ENCODE peak calls at places on chromosomes 3 and 15, in four cellular contexts. One of them, this sample, is unnamed.

GRCh38 chr3:47715928-47716327 is 65.8 kb downstream of the SMARCC1 start:
- DNase-seq in K562: peak
- DNase-seq in SK-N-SH: no peak
- DNase-seq in HepG2: no peak
- DNase-seq in this sample: no peak

GRCh38 chr3:69097407-69098086 is 12.8 kb downstream of the ARL6IP5 start:
- DNase-seq in K562: no peak
- DNase-seq in SK-N-SH: no peak
- DNase-seq in HepG2: no peak
- DNase-seq in this sample: no peak

GRCh38 chr15:57610130-57610529 is 18.4 kb downstream of the MYZAP start:
- DNase-seq in K562: no peak
- DNase-seq in SK-N-SH: no peak
- DNase-seq in HepG2: no peak
- DNase-seq in this sample: no peak

GRCh38 chr15:30882861-30883433 is 20.8 kb upstream of the FAN1 start:
- DNase-seq in K562: no peak
- DNase-seq in SK-N-SH: no peak
- DNase-seq in HepG2: no peak
- DNase-seq in this sample: no peak

GRCh38 chr15:96767703-96768434 is 437.4 kb downstream of the NR2F2 start:
- DNase-seq in K562: no peak
- DNase-seq in SK-N-SH: no peak
- DNase-seq in HepG2: no peak
- DNase-seq in this sample: no peak

GRCh38 chr3:87298111-87298718 is 21.8 kb upstream of the POU1F1 start:
- DNase-seq in K562: peak
- DNase-seq in SK-N-SH: peak
- DNase-seq in HepG2: peak
- DNase-seq in this sample: no peak

GRCh38 chr15:74584779-74585178 is 30.9 kb upstream of the CLK3 start:
- DNase-seq in K562: peak
- DNase-seq in SK-N-SH: peak
- DNase-seq in HepG2: no peak
- DNase-seq in this sample: no peak

GRCh38 chr3:13896473-13897154 is 16.7 kb upstream of the WNT7A start:
- DNase-seq in K562: peak
- DNase-seq in SK-N-SH: peak
- DNase-seq in HepG2: peak
- DNase-seq in this sample: peak

GRCh38 chr3:102195198-102195948 is 239.4 kb upstream of the ZPLD1 start:
- DNase-seq in K562: no peak
- DNase-seq in SK-N-SH: no peak
- DNase-seq in HepG2: no peak
- DNase-seq in this sample: no peak

GRCh38 chr15:38267416-38268022 is 14.9 kb downstream of the SPRED1 start:
- DNase-seq in K562: no peak
- DNase-seq in SK-N-SH: no peak
- DNase-seq in HepG2: no peak
- DNase-seq in this sample: no peak

GRCh38 chr15:101022306-101022705 is 103.1 kb downstream of the LRRK1 start:
- DNase-seq in K562: no peak
- DNase-seq in SK-N-SH: no peak
- DNase-seq in HepG2: no peak
- DNase-seq in this sample: no peak

GRCh38 chr3:158352551-158352950 is 218.4 kb upstream of the MLF1 start:
- DNase-seq in K562: no peak
- DNase-seq in SK-N-SH: no peak
- DNase-seq in HepG2: no peak
- DNase-seq in this sample: no peak

GRCh38 chr3:9903238-9903624 is 583 bp downstream of the IL17RE start:
- DNase-seq in K562: no peak
- DNase-seq in SK-N-SH: no peak
- DNase-seq in HepG2: no peak
- DNase-seq in this sample: no peak

GRCh38 chr3:187522293-187522692 is 147.9 kb downstream of the SST start:
- DNase-seq in K562: peak
- DNase-seq in SK-N-SH: no peak
- DNase-seq in HepG2: no peak
- DNase-seq in this sample: no peak

GRCh38 chr15:40250771-40251454 is 12.1 kb downstream of the PAK6 start:
- DNase-seq in K562: no peak
- DNase-seq in SK-N-SH: no peak
- DNase-seq in HepG2: no peak
- DNase-seq in this sample: peak

GRCh38 chr15:89857673-89858072 is 36.1 kb downstream of the AP3S2 start:
- DNase-seq in K562: no peak
- DNase-seq in SK-N-SH: no peak
- DNase-seq in HepG2: peak
- DNase-seq in this sample: no peak

GRCh38 chr3:141050913-141051632 is at the start of gene SPSB4:
- DNase-seq in K562: no peak
- DNase-seq in SK-N-SH: peak
- DNase-seq in HepG2: peak
- DNase-seq in this sample: peak

GRCh38 chr15:74243431-74243830 is 7.3 kb downstream of the CCDC33 start:
- DNase-seq in K562: no peak
- DNase-seq in SK-N-SH: no peak
- DNase-seq in HepG2: no peak
- DNase-seq in this sample: no peak

GRCh38 chr3:45942051-45942825 is 1.0 kb upstream of the CXCR6 start:
- DNase-seq in K562: no peak
- DNase-seq in SK-N-SH: peak
- DNase-seq in HepG2: no peak
- DNase-seq in this sample: no peak

GRCh38 chr3:32157600-32158264 is 51.3 kb downstream of the GPD1L start:
- DNase-seq in K562: no peak
- DNase-seq in SK-N-SH: no peak
- DNase-seq in HepG2: no peak
- DNase-seq in this sample: no peak

GRCh38 chr3:30203301-30203700 is 403.1 kb upstream of the TGFBR2 start:
- DNase-seq in K562: no peak
- DNase-seq in SK-N-SH: no peak
- DNase-seq in HepG2: no peak
- DNase-seq in this sample: no peak

GRCh38 chr3:103440539-103441113 is 1005.8 kb downstream of the ZPLD1 start:
- DNase-seq in K562: no peak
- DNase-seq in SK-N-SH: no peak
- DNase-seq in HepG2: no peak
- DNase-seq in this sample: no peak

GRCh38 chr3:33660035-33660434 is 58.0 kb downstream of the CLASP2 start:
- DNase-seq in K562: no peak
- DNase-seq in SK-N-SH: no peak
- DNase-seq in HepG2: no peak
- DNase-seq in this sample: no peak

GRCh38 chr3:46280105-46280797 is 38.0 kb downstream of the CCR3 start:
- DNase-seq in K562: no peak
- DNase-seq in SK-N-SH: no peak
- DNase-seq in HepG2: no peak
- DNase-seq in this sample: no peak

GRCh38 chr3:22269827-22270226 is 518.8 kb upstream of the ZNF385D start:
- DNase-seq in K562: no peak
- DNase-seq in SK-N-SH: no peak
- DNase-seq in HepG2: no peak
- DNase-seq in this sample: no peak

GRCh38 chr3:146589899-146590508 is 15.1 kb downstream of the PLSCR5 start:
- DNase-seq in K562: peak
- DNase-seq in SK-N-SH: peak
- DNase-seq in HepG2: peak
- DNase-seq in this sample: no peak

GRCh38 chr3:9111349-9112265 is 137.8 kb downstream of the SRGAP3 start:
- DNase-seq in K562: peak
- DNase-seq in SK-N-SH: no peak
- DNase-seq in HepG2: no peak
- DNase-seq in this sample: peak

DNA sequence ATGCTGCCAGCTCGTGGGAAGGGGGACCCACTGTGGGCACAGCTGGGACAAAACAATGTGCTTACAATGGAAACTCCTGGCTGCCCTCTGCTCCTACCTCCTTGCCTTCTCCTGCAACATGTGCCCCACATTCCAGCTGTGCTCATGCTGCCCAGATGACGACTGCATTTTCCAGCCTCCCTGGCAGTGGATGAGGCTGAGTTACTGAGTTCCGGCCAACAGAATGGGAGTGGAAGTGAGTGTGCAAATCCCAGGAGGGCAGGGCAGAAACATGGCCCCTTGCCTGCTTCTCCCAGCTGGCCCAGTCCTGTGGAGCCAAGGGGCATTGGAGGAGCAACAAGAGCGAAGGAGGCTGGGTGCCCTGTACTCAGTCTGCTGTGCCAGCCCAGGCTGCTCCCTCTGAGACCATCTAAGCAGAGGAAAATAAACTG is 17.1 kb downstream of the KLF15 start:
- DNase-seq in K562: no peak
- DNase-seq in SK-N-SH: no peak
- DNase-seq in HepG2: no peak
- DNase-seq in this sample: peak
- TF ChIP-seq FOXJ3 in K562: no peak
- TF ChIP-seq FOXJ3 in SK-N-SH: no peak
- TF ChIP-seq FOXJ3 in HepG2: no peak
- TF ChIP-seq FOXJ3 in this sample: no peak

GRCh38 chr3:178246004-178246403 is 290.2 kb upstream of the KCNMB2 start:
- DNase-seq in K562: no peak
- DNase-seq in SK-N-SH: no peak
- DNase-seq in HepG2: no peak
- DNase-seq in this sample: no peak
- TF ChIP-seq FOXJ3 in K562: no peak
- TF ChIP-seq FOXJ3 in SK-N-SH: no peak
- TF ChIP-seq FOXJ3 in HepG2: no peak
- TF ChIP-seq FOXJ3 in this sample: no peak

DNA sequence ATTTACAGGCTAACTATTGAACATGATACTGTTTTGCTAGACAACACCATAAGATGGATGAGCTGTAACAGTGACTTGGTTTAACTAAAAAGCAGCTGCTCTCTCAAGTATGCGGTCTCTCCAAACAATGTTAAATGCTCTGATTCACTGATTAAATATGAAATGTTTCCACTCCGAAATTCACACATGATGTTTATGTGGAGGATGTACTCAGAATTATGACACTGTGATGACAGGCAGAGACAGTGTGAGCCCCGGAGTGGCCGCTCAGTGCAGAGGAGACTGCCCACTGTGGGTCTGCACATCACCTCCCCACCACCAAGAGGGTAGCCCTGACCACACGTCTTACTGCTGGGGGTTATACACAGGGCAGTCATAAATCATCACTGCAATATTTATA is 84.0 kb upstream of the MEX3B start:
- DNase-seq in K562: no peak
- DNase-seq in SK-N-SH: no peak
- DNase-seq in HepG2: no peak
- DNase-seq in this sample: no peak
- TF ChIP-seq FOXJ3 in K562: no peak
- TF ChIP-seq FOXJ3 in SK-N-SH: no peak
- TF ChIP-seq FOXJ3 in HepG2: no peak
- TF ChIP-seq FOXJ3 in this sample: no peak

DNA sequence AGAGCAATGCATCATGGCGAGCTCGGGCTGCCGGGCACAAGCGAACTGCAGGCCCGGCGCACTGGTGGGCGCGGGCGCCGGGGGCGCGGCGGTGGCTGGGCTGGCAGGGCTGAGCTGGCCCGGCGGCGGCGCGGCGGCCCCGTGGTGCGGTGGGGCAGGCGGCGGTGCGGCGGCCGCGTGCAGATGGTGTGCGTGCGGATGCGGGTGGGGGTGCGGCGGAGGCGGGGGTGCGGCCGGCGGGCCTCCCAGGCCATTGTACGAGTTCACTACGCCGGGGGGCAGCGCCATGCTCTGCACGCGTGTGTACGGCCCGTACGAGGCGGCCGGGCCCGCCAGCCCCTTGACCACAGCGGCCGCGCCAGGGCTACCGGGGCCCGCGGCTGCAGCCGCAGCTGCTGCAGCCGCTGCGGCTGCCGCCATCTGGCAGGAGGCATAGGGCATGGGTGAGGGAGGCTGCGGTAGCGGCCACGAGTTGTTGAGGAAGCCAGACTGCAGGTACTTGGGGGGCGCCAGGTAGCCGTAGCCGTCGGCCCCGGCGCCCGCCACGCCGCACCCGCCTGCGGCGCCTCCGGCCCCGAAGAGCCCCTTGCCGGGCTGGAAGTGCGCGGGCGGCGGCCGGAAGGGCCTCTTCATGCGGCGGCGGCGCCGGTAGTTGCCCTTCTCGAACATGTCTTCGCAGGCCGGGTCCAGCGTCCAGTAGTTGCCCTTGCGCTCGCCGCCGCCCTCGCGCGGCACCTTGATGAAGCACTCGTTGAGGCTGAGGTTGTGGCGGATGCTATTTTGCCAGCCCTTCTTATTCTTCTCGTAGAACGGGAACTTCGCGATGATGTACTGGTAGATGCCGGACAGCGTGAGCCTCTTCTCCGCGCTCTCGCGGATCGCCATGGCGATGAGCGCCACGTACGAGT is 1.0 kb downstream of the FOXL2 start:
- DNase-seq in K562: peak
- DNase-seq in SK-N-SH: peak
- DNase-seq in HepG2: no peak
- DNase-seq in this sample: peak
- TF ChIP-seq FOXJ3 in K562: no peak
- TF ChIP-seq FOXJ3 in SK-N-SH: no peak
- TF ChIP-seq FOXJ3 in HepG2: no peak
- TF ChIP-seq FOXJ3 in this sample: no peak

DNA sequence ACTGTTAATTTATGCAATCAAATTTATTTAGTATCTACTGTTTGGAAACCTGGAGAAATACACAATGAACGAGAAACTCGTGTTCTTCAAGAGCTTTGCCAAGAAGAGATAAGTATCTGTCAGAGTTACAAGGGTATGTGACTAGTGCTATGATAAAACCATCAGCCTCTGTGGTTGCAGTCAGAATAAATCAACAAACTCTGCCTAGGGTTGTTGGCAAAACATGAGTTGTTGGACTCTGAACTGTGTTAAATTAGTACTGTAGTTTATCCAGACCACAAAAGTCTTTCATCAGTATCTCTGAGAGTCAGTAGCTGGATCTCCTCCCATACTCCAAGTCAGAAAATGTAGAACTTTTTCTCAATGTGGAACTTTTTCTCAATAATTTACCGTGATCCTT is 918.4 kb downstream of the NAALADL2 start:
- DNase-seq in K562: no peak
- DNase-seq in SK-N-SH: no peak
- DNase-seq in HepG2: peak
- DNase-seq in this sample: no peak
- TF ChIP-seq FOXJ3 in K562: no peak
- TF ChIP-seq FOXJ3 in SK-N-SH: no peak
- TF ChIP-seq FOXJ3 in HepG2: no peak
- TF ChIP-seq FOXJ3 in this sample: no peak

GRCh38 chr3:182971637-182972036 is 8.7 kb downstream of the DCUN1D1 start:
- DNase-seq in K562: no peak
- DNase-seq in SK-N-SH: no peak
- DNase-seq in HepG2: no peak
- DNase-seq in this sample: no peak
- TF ChIP-seq FOXJ3 in K562: no peak
- TF ChIP-seq FOXJ3 in SK-N-SH: no peak
- TF ChIP-seq FOXJ3 in HepG2: no peak
- TF ChIP-seq FOXJ3 in this sample: no peak

This sample was measured in WTC11.